ENCODE peak calls at places on chromosomes 5 and 9, in four cellular contexts. D is foreskin fibroblast, K is RWPE1, P is spleen. Z is an unnamed sample.
A peak's percentile ranks its signal among the peaks of the same experiment; 100 is the strongest.

GRCh38 chr5:16773990-16774389 is 157.2 kb upstream of the RETREG1 start:
- DNase-seq in D (peak; percentile 71), K (no peak), P (no peak), Z (peak; percentile 46)

GRCh38 chr9:107242073-107243063 is 40.7 kb upstream of the RAD23B start:
- DNase-seq in D (peak; percentile 62), K (no peak), P (no peak), Z (no peak)

GRCh38 chr5:176382721-176383120 is 5.7 kb downstream of the NOP16 start:
- DNase-seq in D (no peak), K (no peak), P (peak; percentile 15), Z (no peak)

GRCh38 chr9:15357050-15357653 is 50.1 kb upstream of the TTC39B start:
- DNase-seq in D (no peak), K (no peak), P (no peak), Z (no peak)

GRCh38 chr9:69122086-69122390 is 52.0 kb upstream of the TJP2 start:
- DNase-seq in D (peak; percentile 88), K (peak; percentile 59), P (peak; percentile 84), Z (peak; percentile 52)

GRCh38 chr9:61668846-61669245 is 479.0 kb downstream of the SPATA31A7 start:
- DNase-seq in D (no peak), K (no peak), P (peak; percentile 47), Z (no peak)

GRCh38 chr5:3331819-3332218 is 263.8 kb upstream of the IRX1 start:
- DNase-seq in D (no peak), K (no peak), P (peak; percentile 53), Z (no peak)

GRCh38 chr9:33139421-33140228 is 27.5 kb downstream of the B4GALT1 start:
- DNase-seq in D (peak; percentile 95), K (no peak), P (peak; percentile 82), Z (no peak)

GRCh38 chr5:54229041-54229780 is 81.2 kb downstream of the ARL15 start:
- DNase-seq in D (peak; percentile 80), K (peak; percentile 67), P (peak; percentile 89), Z (peak; percentile 40)

GRCh38 chr5:89728750-89729149 is 680.8 kb downstream of the CETN3 start:
- DNase-seq in D (peak; percentile 60), K (no peak), P (no peak), Z (no peak)

GRCh38 chr5:172274951-172275753 is 8.4 kb downstream of the UBTD2 start:
- DNase-seq in D (peak; percentile 28), K (peak; percentile 64), P (no peak), Z (no peak)

GRCh38 chr9:136722969-136723356 is 10.6 kb downstream of the DIPK1B start:
- DNase-seq in D (peak; percentile 34), K (no peak), P (peak; percentile 83), Z (no peak)

GRCh38 chr5:122915717-122916399 is 70.4 kb downstream of the SNX24 start:
- DNase-seq in D (peak; percentile 47), K (no peak), P (no peak), Z (no peak)

GRCh38 chr9:13239208-13239607 is 40.3 kb downstream of the MPDZ start:
- DNase-seq in D (no peak), K (no peak), P (no peak), Z (no peak)

GRCh38 chr5:50593681-50594080 is 72.8 kb upstream of the PARP8 start:
- DNase-seq in D (peak; percentile 5), K (no peak), P (no peak), Z (no peak)

GRCh38 chr5:36459191-36460135 is 146.9 kb upstream of the SLC1A3 start:
- DNase-seq in D (no peak), K (peak; percentile 49), P (no peak), Z (no peak)

GRCh38 chr5:945691-946541 is 53.2 kb downstream of the TRIP13 start:
- DNase-seq in D (no peak), K (no peak), P (peak; percentile 62), Z (no peak)

GRCh38 chr9:95197692-95198271 is 119.7 kb downstream of the FANCC start:
- DNase-seq in D (peak; percentile 54), K (peak; percentile 75), P (no peak), Z (peak; percentile 17)

GRCh38 chr5:14872070-14872989 is 752 bp upstream of the ANKH start:
- DNase-seq in D (peak; percentile 66), K (no peak), P (peak; percentile 88), Z (no peak)

GRCh38 chr9:127567898-127568617 is 44.0 kb upstream of the STXBP1 start:
- DNase-seq in D (no peak), K (no peak), P (peak; percentile 84), Z (no peak)

GRCh38 chr5:175809531-175810121 is 61.8 kb upstream of the CPLX2 start:
- DNase-seq in D (peak; percentile 85), K (peak; percentile 93), P (peak; percentile 31), Z (peak; percentile 95)

GRCh38 chr9:72775570-72775969 is 177.3 kb downstream of the ALDH1A1 start:
- DNase-seq in D (no peak), K (no peak), P (no peak), Z (no peak)

GRCh38 chr5:95620030-95620869 is at the start of gene GPR150:
- DNase-seq in D (peak; percentile 81), K (peak; percentile 40), P (peak; percentile 94), Z (peak; percentile 18)

GRCh38 chr9:107215381-107215780 is 67.7 kb upstream of the RAD23B start:
- DNase-seq in D (peak; percentile 37), K (peak; percentile 25), P (no peak), Z (peak; percentile 35)

DNA sequence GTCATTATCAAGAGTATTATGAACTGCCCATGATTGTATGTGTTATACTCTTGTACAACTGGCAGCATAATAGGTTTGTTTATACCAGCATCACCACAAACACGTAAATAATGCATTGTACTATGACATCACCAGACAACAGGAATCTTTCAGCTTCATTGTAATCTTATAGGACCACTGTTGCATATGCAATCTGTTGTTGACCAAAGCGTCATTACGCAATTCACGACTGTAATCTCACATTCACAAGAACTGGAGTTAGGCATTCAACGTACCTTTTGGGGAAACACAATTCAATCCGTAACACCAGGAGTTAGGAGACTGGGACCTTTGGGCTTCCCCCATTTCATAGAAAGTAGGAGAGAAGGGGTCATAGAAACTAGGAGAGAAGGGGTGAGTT is 20.4 kb upstream of the ARSI start:
- DNase-seq in D (peak; percentile 54), K (no peak), P (no peak), Z (peak; percentile 5)
- TF ChIP-seq CTCF in D (no peak), K (no peak), P (no peak), Z (no peak)

GRCh38 chr9:100014846-100015245 is 84.0 kb downstream of the ERP44 start:
- DNase-seq in D (no peak), K (no peak), P (no peak), Z (no peak)

GRCh38 chr9:100013573-100013972 is 85.2 kb downstream of the ERP44 start:
- DNase-seq in D (no peak), K (no peak), P (no peak), Z (no peak)

GRCh38 chr9:100011062-100011681 is 87.6 kb downstream of the ERP44 start:
- DNase-seq in D (peak; percentile 74), K (peak; percentile 48), P (no peak), Z (peak; percentile 48)
- TF ChIP-seq CTCF in D (peak; percentile 45), K (peak; percentile 63), P (peak; percentile 71), Z (peak; percentile 90)

DNA sequence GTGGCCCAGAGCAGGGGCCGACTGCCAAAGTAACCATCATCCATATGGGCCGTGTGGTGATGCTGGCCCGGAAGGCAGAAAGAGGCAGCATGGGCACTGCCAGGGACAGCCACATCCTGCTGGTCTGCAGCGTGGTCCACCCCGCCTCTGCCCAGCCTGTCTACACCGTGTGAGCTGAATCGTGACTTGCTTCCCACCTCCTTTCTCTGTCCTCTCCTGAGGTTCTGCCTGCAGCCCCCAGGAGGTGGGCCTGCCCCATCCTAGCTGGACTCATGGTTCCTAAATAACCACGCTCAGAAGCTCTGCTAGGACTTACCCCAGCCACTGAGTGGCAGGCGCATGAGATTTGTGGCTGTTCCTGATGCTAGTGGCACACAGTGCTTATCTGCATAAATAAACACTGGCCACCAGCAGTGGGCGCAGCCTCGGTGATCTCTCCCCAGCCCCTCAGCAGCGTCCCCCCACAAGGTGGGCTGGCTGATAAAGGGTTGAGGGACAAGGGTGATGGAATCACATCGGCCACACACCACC is 22.6 kb upstream of the SUSD3 start:
- DNase-seq in D (no peak), K (no peak), P (no peak), Z (no peak)
- TF ChIP-seq CTCF in D (no peak), K (no peak), P (no peak), Z (peak; percentile 9)

GRCh38 chr9:78239506-78239905 is 3.6 kb downstream of the CEP78 start:
- DNase-seq in D (peak; percentile 48), K (peak; percentile 66), P (no peak), Z (no peak)
- TF ChIP-seq CTCF in D (peak; percentile 16), K (peak; percentile 73), P (no peak), Z (no peak)

DNA sequence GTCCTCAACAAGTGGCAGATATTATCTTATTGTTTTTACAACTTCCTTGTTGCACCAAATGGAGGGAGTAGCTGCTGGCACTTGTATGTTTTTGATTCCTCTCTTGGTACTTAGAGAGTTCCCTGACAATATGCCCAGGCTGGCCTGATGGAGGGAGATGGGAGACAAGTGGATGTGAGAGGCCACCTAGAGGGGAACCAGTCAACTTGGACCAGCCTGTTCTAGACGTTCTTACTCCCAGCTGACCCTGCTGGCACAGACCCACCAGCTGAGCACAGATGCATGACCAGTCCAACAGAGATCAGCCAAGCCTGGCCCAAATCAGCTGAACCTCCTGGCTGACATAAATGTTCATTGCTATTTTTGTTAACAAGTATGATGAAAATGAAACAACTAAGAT is 60.9 kb upstream of the GDNF start:
- DNase-seq in D (peak; percentile 81), K (peak; percentile 25), P (no peak), Z (peak; percentile 50)
- TF ChIP-seq CTCF in D (peak; percentile 31), K (no peak), P (no peak), Z (peak; percentile 54)

GRCh38 chr5:59221769-59222168 is 638.9 kb downstream of the RAB3C start:
- DNase-seq in D (no peak), K (no peak), P (no peak), Z (no peak)
- TF ChIP-seq CTCF in D (no peak), K (no peak), P (no peak), Z (no peak)

GRCh38 chr9:4297151-4297794 is 2.6 kb downstream of the GLIS3 start:
- DNase-seq in D (peak; percentile 92), K (no peak), P (peak; percentile 79), Z (peak; percentile 84)
- TF ChIP-seq CTCF in D (peak; percentile 59), K (peak; percentile 65), P (no peak), Z (peak; percentile 74)

GRCh38 chr9:4382722-4383317 is 83.0 kb upstream of the GLIS3 start:
- DNase-seq in D (peak; percentile 58), K (peak; percentile 10), P (no peak), Z (peak; percentile 18)
- TF ChIP-seq CTCF in D (peak; percentile 55), K (peak; percentile 28), P (no peak), Z (peak; percentile 77)

DNA sequence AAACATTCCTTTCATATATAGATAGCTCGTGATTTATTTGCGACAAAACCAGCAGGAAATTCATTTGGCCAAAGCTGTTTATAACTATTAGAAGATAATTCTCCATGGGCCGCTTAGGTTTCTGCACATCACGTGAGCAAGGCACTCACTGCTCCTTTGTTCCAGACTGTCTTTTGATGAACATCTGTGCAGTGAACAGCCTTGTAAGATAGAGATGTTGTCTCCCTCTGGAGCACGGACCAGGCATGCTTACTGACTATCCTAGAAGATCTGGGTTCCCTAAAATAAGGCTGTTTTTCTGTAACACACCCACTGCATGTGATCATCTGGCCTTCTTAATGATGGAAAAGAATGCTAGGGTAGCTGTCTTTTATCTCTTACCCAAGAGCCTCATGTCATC is 30.9 kb downstream of the YIPF5 start:
- DNase-seq in D (peak; percentile 78), K (no peak), P (no peak), Z (no peak)
- TF ChIP-seq CTCF in D (peak; percentile 56), K (no peak), P (no peak), Z (no peak)